ENCODE peak calls at places on chromosome 13, in ten cellular contexts. E is SHP77, B is gastrocnemius medialis, D is AG04450, N is NB4, G is vagina, R is sigmoid colon, H is brain pericyte, M is T-helper 2 cell, I is AG08395. J is an unnamed sample.

GRCh38 chr13:50697746-50698526 is 145.6 kb downstream of the DLEU7 start:
- DNase-seq in R (no peak), N (no peak), G (no peak), D (no peak), H (no peak), E (no peak), B (no peak), I (no peak), M (no peak), J (no peak)

GRCh38 chr13:100490692-100491091 is 97.9 kb downstream of the GGACT start:
- DNase-seq in M (no peak), N (peak; percentile 25), H (no peak), I (no peak), R (no peak), B (no peak), E (peak; percentile 89), G (no peak), D (no peak), J (no peak)

GRCh38 chr13:74134226-74134776 is at the start of gene KLF12:
- DNase-seq in M (peak; percentile 85), B (peak; percentile 77), N (peak; percentile 48), E (peak; percentile 86), R (peak; percentile 96), D (peak; percentile 88), I (peak; percentile 86), G (no peak), H (peak; percentile 68), J (peak; percentile 88)

GRCh38 chr13:35191883-35192282 is 249.8 kb downstream of the NBEA start:
- DNase-seq in N (no peak), D (no peak), R (no peak), H (no peak), M (no peak), B (no peak), G (no peak), I (no peak), E (no peak), J (no peak)

GRCh38 chr13:94243551-94243950 is 235.9 kb downstream of the DCT start:
- DNase-seq in D (no peak), B (no peak), I (peak; percentile 14), H (no peak), R (no peak), E (no peak), G (no peak), N (no peak), M (no peak), J (no peak)

GRCh38 chr13:44306401-44307192 is 67.0 kb upstream of the SERP2 start:
- DNase-seq in B (no peak), D (peak; percentile 81), H (peak; percentile 85), G (peak; percentile 80), R (peak; percentile 90), N (no peak), I (peak; percentile 77), E (peak; percentile 40), M (no peak), J (peak; percentile 29)

GRCh38 chr13:21225082-21225481 is 48.6 kb downstream of the MRPL57 start:
- DNase-seq in B (no peak), G (no peak), R (no peak), N (no peak), D (no peak), E (no peak), H (no peak), I (no peak), M (no peak), J (no peak)

GRCh38 chr13:41587490-41587889 is 130.1 kb downstream of the RGCC start:
- DNase-seq in I (no peak), H (no peak), B (no peak), R (no peak), E (no peak), D (no peak), M (no peak), G (no peak), N (no peak), J (no peak)

GRCh38 chr13:21675095-21676007 is 4.5 kb downstream of the FGF9 start:
- DNase-seq in G (no peak), H (no peak), I (peak; percentile 13), N (peak; percentile 39), R (peak; percentile 63), E (peak; percentile 84), D (no peak), B (no peak), M (no peak), J (peak; percentile 50)

GRCh38 chr13:71536201-71536600 is 330.8 kb downstream of the DACH1 start:
- DNase-seq in E (no peak), M (no peak), N (no peak), G (no peak), B (no peak), R (no peak), H (no peak), I (no peak), D (no peak), J (no peak)

GRCh38 chr13:20711301-20712044 is 8.0 kb downstream of the IL17D start:
- DNase-seq in I (no peak), D (no peak), E (no peak), H (no peak), N (peak; percentile 35), B (no peak), R (no peak), G (peak; percentile 69), M (no peak), J (no peak)

GRCh38 chr13:106118996-106119395 is 416.5 kb downstream of the EFNB2 start:
- DNase-seq in G (no peak), N (no peak), M (no peak), I (no peak), H (no peak), E (no peak), R (no peak), D (no peak), B (no peak), J (no peak)

GRCh38 chr13:99892189-99892588 is 79.4 kb downstream of the ZIC5 start:
- DNase-seq in N (no peak), H (no peak), M (no peak), R (no peak), E (no peak), D (no peak), G (no peak), B (no peak), I (no peak), J (no peak)

GRCh38 chr13:38871275-38871674 is 119.4 kb downstream of the STOML3 start:
- DNase-seq in I (no peak), G (no peak), N (no peak), D (no peak), R (no peak), M (no peak), H (no peak), E (no peak), B (no peak), J (no peak)

GRCh38 chr13:94702181-94703041 is 9.9 kb downstream of the SOX21 start:
- DNase-seq in I (no peak), D (no peak), G (peak; percentile 52), N (no peak), H (no peak), E (no peak), R (no peak), M (no peak), B (no peak), J (no peak)

GRCh38 chr13:29925457-29925856 is 75.0 kb upstream of the UBL3 start:
- DNase-seq in E (peak; percentile 54), G (no peak), M (no peak), D (no peak), B (peak; percentile 62), N (peak; percentile 77), I (peak; percentile 81), H (no peak), R (peak; percentile 90), J (no peak)

GRCh38 chr13:27523345-27524073 is 73.1 kb upstream of the MTIF3 start:
- DNase-seq in B (no peak), M (no peak), G (no peak), N (peak; percentile 37), I (no peak), R (no peak), H (no peak), D (no peak), E (no peak), J (no peak)

GRCh38 chr13:74061939-74062595 is 72.1 kb downstream of the KLF12 start:
- DNase-seq in M (no peak), E (no peak), N (no peak), D (no peak), B (no peak), I (peak; percentile 21), R (no peak), H (no peak), G (no peak), J (peak; percentile 69)

GRCh38 chr13:32446220-32446619 is 18.3 kb upstream of the N4BP2L1 start:
- DNase-seq in M (no peak), E (no peak), R (no peak), G (no peak), I (no peak), H (no peak), D (no peak), B (no peak), N (no peak), J (no peak)

GRCh38 chr13:40980466-40980865 is 38.6 kb downstream of the ELF1 start:
- DNase-seq in R (no peak), H (no peak), I (no peak), E (no peak), G (no peak), N (no peak), D (no peak), B (no peak), M (no peak), J (no peak)

GRCh38 chr13:45456196-45456972 is 8.4 kb upstream of the COG3 start:
- DNase-seq in R (no peak), E (no peak), G (no peak), M (no peak), H (no peak), I (peak; percentile 72), N (no peak), D (peak; percentile 30), B (no peak), J (no peak)

GRCh38 chr13:20353973-20354372 is 121.9 kb upstream of the GJB6 start:
- DNase-seq in G (no peak), R (no peak), N (peak; percentile 80), M (no peak), E (no peak), D (no peak), H (no peak), B (no peak), I (peak; percentile 61), J (no peak)

GRCh38 chr13:27170221-27170520 is 1.4 kb downstream of the USP12 start:
- DNase-seq in M (no peak), D (no peak), E (no peak), G (no peak), B (no peak), I (peak; percentile 52), R (no peak), N (peak; percentile 67), H (peak; percentile 32), J (no peak)

GRCh38 chr13:63433546-63434150 is 2018.0 kb upstream of the PCDH20 start:
- DNase-seq in M (no peak), B (no peak), D (peak; percentile 23), R (no peak), G (no peak), H (peak; percentile 30), N (no peak), I (no peak), E (no peak), J (no peak)